ENCODE peak calls at places on chromosomes 4 and X, in seven cellular contexts. One of them, this sample, is unnamed. For H3K4me1, the result is how much of the 10 kb centered on the place peaks cover.

GRCh38 chr4:150962245-150962644 is 52.8 kb downstream of the LRBA start:
- DNase-seq in esophagus squamous epithelium: no peak
- DNase-seq in heart left ventricle: no peak
- DNase-seq in breast epithelium: no peak
- DNase-seq in colonic mucosa: no peak
- DNase-seq in fibroblast of lung: peak
- DNase-seq in tibial artery: no peak
- DNase-seq in this sample: no peak

GRCh38 chr4:66906314-66906713 is 639.0 kb downstream of the CENPC start:
- DNase-seq in esophagus squamous epithelium: no peak
- DNase-seq in heart left ventricle: no peak
- DNase-seq in breast epithelium: no peak
- DNase-seq in colonic mucosa: no peak
- DNase-seq in fibroblast of lung: no peak
- DNase-seq in tibial artery: no peak
- DNase-seq in this sample: no peak

GRCh38 chr4:54940996-54941395 is 184.4 kb downstream of the KDR start:
- DNase-seq in esophagus squamous epithelium: no peak
- DNase-seq in heart left ventricle: no peak
- DNase-seq in breast epithelium: no peak
- DNase-seq in colonic mucosa: no peak
- DNase-seq in fibroblast of lung: no peak
- DNase-seq in tibial artery: no peak
- DNase-seq in this sample: no peak

GRCh38 chr4:48103483-48104139 is 30.4 kb downstream of the TXK start:
- DNase-seq in esophagus squamous epithelium: no peak
- DNase-seq in heart left ventricle: no peak
- DNase-seq in breast epithelium: no peak
- DNase-seq in colonic mucosa: no peak
- DNase-seq in fibroblast of lung: no peak
- DNase-seq in tibial artery: no peak
- DNase-seq in this sample: no peak

GRCh38 chrX:65697915-65698796 is 30.7 kb downstream of the MSN start:
- DNase-seq in esophagus squamous epithelium: peak
- DNase-seq in heart left ventricle: peak
- DNase-seq in breast epithelium: no peak
- DNase-seq in colonic mucosa: peak
- DNase-seq in fibroblast of lung: peak
- DNase-seq in tibial artery: peak
- DNase-seq in this sample: peak

GRCh38 chrX:41695464-41695863 is 6.7 kb downstream of the GPR34 start:
- DNase-seq in esophagus squamous epithelium: no peak
- DNase-seq in heart left ventricle: no peak
- DNase-seq in breast epithelium: no peak
- DNase-seq in colonic mucosa: no peak
- DNase-seq in fibroblast of lung: peak
- DNase-seq in tibial artery: no peak
- DNase-seq in this sample: no peak

GRCh38 chrX:40085086-40085551 is 12.6 kb downstream of the BCOR start:
- DNase-seq in esophagus squamous epithelium: no peak
- DNase-seq in heart left ventricle: no peak
- DNase-seq in breast epithelium: no peak
- DNase-seq in colonic mucosa: no peak
- DNase-seq in fibroblast of lung: peak
- DNase-seq in tibial artery: no peak
- DNase-seq in this sample: no peak

GRCh38 chrX:7145454-7145853 is 2.1 kb upstream of the STS start:
- DNase-seq in esophagus squamous epithelium: no peak
- DNase-seq in heart left ventricle: no peak
- DNase-seq in breast epithelium: no peak
- DNase-seq in colonic mucosa: no peak
- DNase-seq in fibroblast of lung: no peak
- DNase-seq in tibial artery: no peak
- DNase-seq in this sample: no peak

GRCh38 chrX:23786268-23786815 is 3.4 kb downstream of the SAT1 start:
- DNase-seq in esophagus squamous epithelium: no peak
- DNase-seq in heart left ventricle: no peak
- DNase-seq in breast epithelium: no peak
- DNase-seq in colonic mucosa: no peak
- DNase-seq in fibroblast of lung: no peak
- DNase-seq in tibial artery: no peak
- DNase-seq in this sample: no peak

GRCh38 chrX:153901753-153902140 is 2.7 kb upstream of the AVPR2 start:
- DNase-seq in esophagus squamous epithelium: no peak
- DNase-seq in heart left ventricle: no peak
- DNase-seq in breast epithelium: no peak
- DNase-seq in colonic mucosa: no peak
- DNase-seq in fibroblast of lung: no peak
- DNase-seq in tibial artery: no peak
- DNase-seq in this sample: no peak

GRCh38 chrX:11908371-11908770 is 150.3 kb downstream of the MSL3 start:
- DNase-seq in esophagus squamous epithelium: no peak
- DNase-seq in heart left ventricle: no peak
- DNase-seq in breast epithelium: no peak
- DNase-seq in colonic mucosa: no peak
- DNase-seq in fibroblast of lung: peak
- DNase-seq in tibial artery: no peak
- DNase-seq in this sample: no peak

GRCh38 chr4:2356123-2357069 is 62.0 kb downstream of the ZFYVE28 start:
- DNase-seq in esophagus squamous epithelium: no peak
- DNase-seq in heart left ventricle: no peak
- DNase-seq in breast epithelium: no peak
- DNase-seq in colonic mucosa: no peak
- DNase-seq in fibroblast of lung: no peak
- DNase-seq in tibial artery: no peak
- DNase-seq in this sample: no peak

GRCh38 chr4:32161382-32161781 is 1441.2 kb downstream of the PCDH7 start:
- DNase-seq in esophagus squamous epithelium: no peak
- DNase-seq in heart left ventricle: no peak
- DNase-seq in breast epithelium: no peak
- DNase-seq in colonic mucosa: no peak
- DNase-seq in fibroblast of lung: peak
- DNase-seq in tibial artery: no peak
- DNase-seq in this sample: no peak

GRCh38 chrX:7074135-7074907 is 73.2 kb upstream of the STS start:
- DNase-seq in esophagus squamous epithelium: no peak
- DNase-seq in heart left ventricle: no peak
- DNase-seq in breast epithelium: no peak
- DNase-seq in colonic mucosa: no peak
- DNase-seq in fibroblast of lung: no peak
- DNase-seq in tibial artery: no peak
- DNase-seq in this sample: no peak

GRCh38 chr4:88969271-88969670 is 87.7 kb downstream of the FAM13A start:
- DNase-seq in esophagus squamous epithelium: no peak
- DNase-seq in heart left ventricle: no peak
- DNase-seq in breast epithelium: no peak
- DNase-seq in colonic mucosa: no peak
- DNase-seq in fibroblast of lung: no peak
- DNase-seq in tibial artery: no peak
- DNase-seq in this sample: no peak

GRCh38 chr4:86892639-86892965 is 380 bp upstream of the C4orf36 start:
- DNase-seq in esophagus squamous epithelium: no peak
- DNase-seq in heart left ventricle: no peak
- DNase-seq in breast epithelium: no peak
- DNase-seq in colonic mucosa: no peak
- DNase-seq in fibroblast of lung: no peak
- DNase-seq in tibial artery: no peak
- DNase-seq in this sample: no peak

GRCh38 chr4:172698256-172698655 is 470.4 kb upstream of the GALNT7 start:
- DNase-seq in esophagus squamous epithelium: no peak
- DNase-seq in heart left ventricle: no peak
- DNase-seq in breast epithelium: no peak
- DNase-seq in colonic mucosa: no peak
- DNase-seq in fibroblast of lung: no peak
- DNase-seq in tibial artery: no peak
- DNase-seq in this sample: no peak

GRCh38 chr4:6143603-6144181 is 56.7 kb downstream of the JAKMIP1 start:
- DNase-seq in esophagus squamous epithelium: no peak
- DNase-seq in heart left ventricle: no peak
- DNase-seq in breast epithelium: no peak
- DNase-seq in colonic mucosa: no peak
- DNase-seq in fibroblast of lung: no peak
- DNase-seq in tibial artery: no peak
- DNase-seq in this sample: no peak

GRCh38 chr4:112370466-112370865 is 73.3 kb downstream of the ALPK1 start:
- DNase-seq in esophagus squamous epithelium: no peak
- DNase-seq in heart left ventricle: no peak
- DNase-seq in breast epithelium: no peak
- DNase-seq in colonic mucosa: no peak
- DNase-seq in fibroblast of lung: no peak
- DNase-seq in tibial artery: no peak
- DNase-seq in this sample: no peak

GRCh38 chr4:95732061-95732460 is 107.8 kb upstream of the PDHA2 start:
- DNase-seq in esophagus squamous epithelium: no peak
- DNase-seq in heart left ventricle: no peak
- DNase-seq in breast epithelium: no peak
- DNase-seq in colonic mucosa: no peak
- DNase-seq in fibroblast of lung: peak
- DNase-seq in tibial artery: no peak
- DNase-seq in this sample: no peak

GRCh38 chrX:13272426-13272825 is 47.4 kb downstream of the ATXN3L start:
- DNase-seq in esophagus squamous epithelium: no peak
- DNase-seq in heart left ventricle: no peak
- DNase-seq in breast epithelium: no peak
- DNase-seq in colonic mucosa: no peak
- DNase-seq in fibroblast of lung: no peak
- DNase-seq in tibial artery: no peak
- DNase-seq in this sample: no peak

GRCh38 chr4:144575181-144575580 is 70.8 kb upstream of the HHIP start:
- DNase-seq in esophagus squamous epithelium: no peak
- DNase-seq in heart left ventricle: no peak
- DNase-seq in breast epithelium: no peak
- DNase-seq in colonic mucosa: no peak
- DNase-seq in fibroblast of lung: no peak
- DNase-seq in tibial artery: no peak
- DNase-seq in this sample: no peak

GRCh38 chrX:12770440-12770839 is 20.8 kb upstream of the PRPS2 start:
- DNase-seq in esophagus squamous epithelium: no peak
- DNase-seq in heart left ventricle: no peak
- DNase-seq in breast epithelium: no peak
- DNase-seq in colonic mucosa: no peak
- DNase-seq in fibroblast of lung: no peak
- DNase-seq in tibial artery: no peak
- DNase-seq in this sample: no peak

GRCh38 chrX:115259238-115259875 is 25.5 kb upstream of the LRCH2 start:
- DNase-seq in esophagus squamous epithelium: no peak
- DNase-seq in heart left ventricle: no peak
- DNase-seq in breast epithelium: no peak
- DNase-seq in colonic mucosa: no peak
- DNase-seq in fibroblast of lung: peak
- DNase-seq in tibial artery: no peak
- DNase-seq in this sample: no peak

DNA sequence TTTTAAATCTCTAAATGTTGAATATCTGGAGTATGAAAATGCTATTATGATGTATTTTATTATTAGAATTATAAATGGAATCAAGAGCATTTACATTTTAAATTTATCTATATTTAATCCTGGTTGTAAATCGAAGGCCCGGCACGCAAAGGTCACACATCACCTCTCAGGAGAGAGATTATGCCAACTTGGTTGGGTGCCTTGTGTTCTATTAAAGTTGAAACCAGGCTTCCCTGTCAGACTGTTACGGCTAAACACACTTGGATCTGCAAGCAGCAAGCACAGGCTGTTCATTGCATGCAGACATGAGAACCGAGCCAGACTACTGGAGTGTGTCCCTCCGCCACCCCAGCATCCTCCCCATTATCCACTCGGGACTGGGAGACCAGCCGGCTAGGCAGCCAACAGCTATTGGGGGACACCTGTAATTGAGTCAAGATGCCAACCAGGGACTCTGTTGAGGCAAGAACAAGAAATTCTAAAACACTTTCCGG is 16.4 kb upstream of the SEL1L3 start:
- DNase-seq in esophagus squamous epithelium: no peak
- DNase-seq in heart left ventricle: no peak
- DNase-seq in breast epithelium: no peak
- DNase-seq in colonic mucosa: no peak
- DNase-seq in fibroblast of lung: no peak
- DNase-seq in tibial artery: no peak
- DNase-seq in this sample: no peak
- H3K4me1 ChIP-seq in esophagus squamous epithelium: under half
- H3K4me1 ChIP-seq in heart left ventricle: under half
- H3K4me1 ChIP-seq in breast epithelium: under half
- H3K4me1 ChIP-seq in colonic mucosa: under half
- H3K4me1 ChIP-seq in fibroblast of lung: under half
- H3K4me1 ChIP-seq in tibial artery: under half
- H3K4me1 ChIP-seq in this sample: under half

DNA sequence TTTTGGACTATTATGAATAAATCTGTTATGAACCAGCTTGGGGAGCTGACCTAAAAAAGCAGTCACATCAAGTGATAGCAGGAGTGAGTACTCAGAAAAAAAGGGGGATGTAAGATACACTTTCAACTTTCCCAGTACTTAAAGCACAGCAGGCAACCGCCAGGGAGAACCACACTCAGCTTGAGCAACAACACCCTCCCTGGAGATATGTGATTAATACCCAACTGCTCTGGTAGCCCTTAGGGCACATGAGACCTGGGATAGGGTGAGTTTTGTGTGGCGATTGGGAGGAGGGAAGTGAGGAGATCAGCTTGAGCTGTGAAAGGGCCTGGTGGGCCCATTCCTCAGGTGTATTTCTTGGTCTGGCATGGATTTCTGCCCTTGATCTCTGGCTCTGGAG is 220.3 kb upstream of the SFRP2 start:
- DNase-seq in esophagus squamous epithelium: no peak
- DNase-seq in heart left ventricle: no peak
- DNase-seq in breast epithelium: no peak
- DNase-seq in colonic mucosa: no peak
- DNase-seq in fibroblast of lung: no peak
- DNase-seq in tibial artery: no peak
- DNase-seq in this sample: no peak
- H3K4me1 ChIP-seq in esophagus squamous epithelium: under half
- H3K4me1 ChIP-seq in heart left ventricle: under half
- H3K4me1 ChIP-seq in breast epithelium: under half
- H3K4me1 ChIP-seq in colonic mucosa: under half
- H3K4me1 ChIP-seq in fibroblast of lung: under half
- H3K4me1 ChIP-seq in tibial artery: under half
- H3K4me1 ChIP-seq in this sample: under half

GRCh38 chr4:140238353-140239041 is 84.5 kb upstream of the MAML3 start:
- DNase-seq in esophagus squamous epithelium: peak
- DNase-seq in heart left ventricle: peak
- DNase-seq in breast epithelium: peak
- DNase-seq in colonic mucosa: peak
- DNase-seq in fibroblast of lung: peak
- DNase-seq in tibial artery: peak
- DNase-seq in this sample: peak
- H3K4me1 ChIP-seq in esophagus squamous epithelium: half or more
- H3K4me1 ChIP-seq in heart left ventricle: under half
- H3K4me1 ChIP-seq in breast epithelium: under half
- H3K4me1 ChIP-seq in colonic mucosa: under half
- H3K4me1 ChIP-seq in fibroblast of lung: under half
- H3K4me1 ChIP-seq in tibial artery: under half
- H3K4me1 ChIP-seq in this sample: under half

DNA sequence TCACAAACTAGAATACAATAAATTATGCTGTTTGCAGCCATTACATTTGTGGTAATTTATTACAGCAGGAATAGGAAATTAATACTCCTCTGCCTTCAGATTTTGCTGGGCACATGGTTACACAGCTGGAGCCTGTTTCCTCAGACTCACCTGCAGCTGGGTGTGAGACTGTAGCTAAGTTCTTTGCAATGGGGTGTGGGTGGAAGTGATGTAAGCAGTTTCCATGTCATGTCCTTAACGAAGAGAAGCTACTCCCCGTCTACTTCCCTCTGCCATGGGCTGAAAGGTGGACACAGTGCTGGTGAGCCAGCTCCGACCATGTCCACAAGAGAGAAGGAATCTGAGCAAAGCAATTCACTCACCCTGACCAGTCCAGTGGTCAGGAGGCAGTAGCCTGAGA is 18.2 kb downstream of the SH3KBP1 start:
- DNase-seq in esophagus squamous epithelium: no peak
- DNase-seq in heart left ventricle: no peak
- DNase-seq in breast epithelium: no peak
- DNase-seq in colonic mucosa: no peak
- DNase-seq in fibroblast of lung: no peak
- DNase-seq in tibial artery: no peak
- DNase-seq in this sample: no peak
- H3K4me1 ChIP-seq in esophagus squamous epithelium: under half
- H3K4me1 ChIP-seq in heart left ventricle: under half
- H3K4me1 ChIP-seq in breast epithelium: under half
- H3K4me1 ChIP-seq in colonic mucosa: under half
- H3K4me1 ChIP-seq in fibroblast of lung: under half
- H3K4me1 ChIP-seq in tibial artery: under half
- H3K4me1 ChIP-seq in this sample: under half